ENCODE peak calls at places on chromosomes 4 and X, in ten cellular contexts. S is right cardiac atrium; M is lower lobe of right lung; T is PC-3; H is tibial nerve; K is heart right ventricle; A is upper lobe of right lung; N is neuronal stem cell; V is transverse colon; U is naive thymus-derived CD4-positive, alpha-beta T cell. C is an unnamed sample. For H3K9me3 and H3K4me1, the result is how much of the 10 kb centered on the place peaks cover.

GRCh38 chr4:140289486-140289885 is 84.0 kb upstream of the SCOC start:
- DNase-seq in S (no peak), M (no peak), T (no peak), H (no peak), K (no peak), A (no peak), N (no peak), V (no peak), U (no peak), C (no peak)

GRCh38 chrX:38654302-38654701 is 93.0 kb downstream of the TSPAN7 start:
- DNase-seq in S (no peak), M (no peak), T (peak), H (no peak), K (peak), A (no peak), N (no peak), V (no peak), U (no peak), C (no peak)

GRCh38 chr4:112938461-112939058 is 110.9 kb upstream of the ANK2 start:
- DNase-seq in S (no peak), M (no peak), T (peak), H (no peak), K (no peak), A (no peak), N (peak), V (no peak), U (no peak), C (no peak)

GRCh38 chrX:38575888-38576287 is 14.5 kb downstream of the TSPAN7 start:
- DNase-seq in S (no peak), M (no peak), T (no peak), H (no peak), K (no peak), A (no peak), N (no peak), V (no peak), U (no peak), C (no peak)

GRCh38 chr4:134862116-134862515 is 660.5 kb upstream of the PABPC4L start:
- DNase-seq in S (no peak), M (no peak), T (peak), H (no peak), K (no peak), A (no peak), N (no peak), V (no peak), U (no peak), C (no peak)

GRCh38 chrX:138298268-138298667 is 413.2 kb downstream of the FGF13 start:
- DNase-seq in S (no peak), M (no peak), T (no peak), H (no peak), K (no peak), A (no peak), N (no peak), V (no peak), U (no peak), C (no peak)

GRCh38 chrX:118552501-118552900 is 56.9 kb downstream of the DOCK11 start:
- DNase-seq in S (no peak), M (peak), T (peak), H (no peak), K (no peak), A (no peak), N (no peak), V (no peak), U (no peak), C (no peak)

GRCh38 chrX:12843061-12843667 is 23.7 kb upstream of the TLR7 start:
- DNase-seq in S (no peak), M (no peak), T (no peak), H (no peak), K (no peak), A (no peak), N (no peak), V (no peak), U (no peak), C (no peak)

GRCh38 chrX:71998836-71999509 is 88.3 kb downstream of the NHSL2 start:
- DNase-seq in S (no peak), M (no peak), T (peak), H (no peak), K (peak), A (no peak), N (no peak), V (no peak), U (peak), C (no peak)
- H3K9me3 ChIP-seq in S (under half), M (under half), T (under half), H (under half), K (under half), A (under half), N (under half), V (under half), U (under half), C (under half)

GRCh38 chr4:168534535-168534934 is 37.7 kb downstream of the PALLD start:
- DNase-seq in S (no peak), M (no peak), T (no peak), H (no peak), K (no peak), A (no peak), N (no peak), V (no peak), U (no peak), C (no peak)
- H3K4me3 ChIP-seq in S (no peak), M (no peak), T (no peak), H (no peak), K (no peak), A (no peak), N (no peak), V (no peak), U (no peak), C (no peak)

GRCh38 chr4:143397335-143397734 is 60.7 kb downstream of the GAB1 start:
- DNase-seq in S (no peak), M (no peak), T (peak), H (no peak), K (no peak), A (no peak), N (no peak), V (no peak), U (no peak), C (no peak)

GRCh38 chr4:143397887-143398286 is 61.2 kb downstream of the GAB1 start:
- DNase-seq in S (no peak), M (no peak), T (no peak), H (no peak), K (no peak), A (no peak), N (no peak), V (no peak), U (no peak), C (no peak)

GRCh38 chr4:143402776-143403550 is 66.3 kb downstream of the GAB1 start:
- DNase-seq in S (no peak), M (no peak), T (no peak), H (no peak), K (no peak), A (no peak), N (no peak), V (no peak), U (no peak), C (no peak)

GRCh38 chr4:143399113-143399949 is 62.7 kb downstream of the GAB1 start:
- DNase-seq in S (no peak), M (no peak), T (peak), H (no peak), K (no peak), A (no peak), N (peak), V (no peak), U (peak), C (no peak)

DNA sequence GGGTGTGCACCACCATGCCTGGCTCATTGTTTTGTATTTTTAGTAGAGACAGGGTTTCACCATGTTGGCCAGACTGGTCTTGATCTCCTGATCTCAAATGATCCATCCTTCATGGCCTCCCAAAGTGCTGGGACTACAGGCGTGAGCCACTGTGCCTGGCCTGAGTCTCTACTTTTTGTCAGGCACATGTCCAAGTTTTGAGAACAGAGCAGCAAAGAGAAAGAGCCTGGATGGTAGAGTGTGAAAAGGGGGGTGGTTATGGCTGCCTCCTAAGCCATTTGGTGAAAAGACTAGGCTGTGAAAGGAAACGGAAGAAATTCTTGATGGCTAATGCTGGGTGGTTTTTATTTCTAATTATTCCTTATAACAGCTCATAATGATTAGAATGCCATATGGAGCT is 63.4 kb downstream of the GAB1 start:
- DNase-seq in S (no peak), M (no peak), T (no peak), H (no peak), K (no peak), A (no peak), N (no peak), V (no peak), U (no peak), C (no peak)
- H3K4me1 ChIP-seq in S (under half), M (under half), T (under half), H (under half), K (half or more), A (under half), N (under half), V (half or more), U (under half), C (under half)

DNA sequence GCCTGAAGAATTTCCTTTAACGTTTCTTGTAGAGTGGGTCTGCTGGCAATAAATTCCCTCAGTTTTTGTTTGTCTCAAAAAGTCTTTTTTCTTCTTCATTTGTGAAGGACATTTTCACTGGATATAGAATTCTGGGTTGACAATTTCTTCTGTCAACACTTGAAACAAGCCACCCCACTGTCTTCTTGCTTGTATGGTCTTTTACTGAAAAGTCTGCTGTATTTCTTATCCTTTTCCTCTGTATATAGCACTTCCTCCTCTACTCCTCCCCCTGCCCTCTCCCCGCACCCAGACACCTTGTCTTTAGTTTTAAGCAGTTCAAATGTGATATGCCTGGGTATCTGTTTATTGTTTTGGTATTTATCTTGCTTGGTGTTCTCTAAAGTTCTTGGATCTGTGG is 23.3 kb downstream of the SLC9A7 start:
- DNase-seq in S (no peak), M (no peak), T (no peak), H (no peak), K (no peak), A (no peak), N (no peak), V (no peak), U (no peak), C (no peak)
- H3K9me3 ChIP-seq in S (under half), M (under half), T (under half), H (under half), K (under half), A (under half), N (under half), V (under half), U (under half), C (under half)

GRCh38 chrX:66633541-66633940 is 5.3 kb downstream of the EDA2R start:
- DNase-seq in S (no peak), M (no peak), T (no peak), H (no peak), K (no peak), A (no peak), N (no peak), V (no peak), U (no peak), C (no peak)

GRCh38 chrX:66632986-66633385 is 5.9 kb downstream of the EDA2R start:
- DNase-seq in S (no peak), M (no peak), T (no peak), H (no peak), K (no peak), A (no peak), N (no peak), V (no peak), U (no peak), C (no peak)

GRCh38 chrX:66634272-66634671 is 4.6 kb downstream of the EDA2R start:
- DNase-seq in S (no peak), M (no peak), T (no peak), H (no peak), K (no peak), A (no peak), N (no peak), V (no peak), U (no peak), C (no peak)

GRCh38 chrX:66635360-66635759 is 3.5 kb downstream of the EDA2R start:
- DNase-seq in S (no peak), M (no peak), T (no peak), H (no peak), K (no peak), A (no peak), N (no peak), V (no peak), U (no peak), C (no peak)

GRCh38 chrX:66632473-66632872 is 6.4 kb downstream of the EDA2R start:
- DNase-seq in S (no peak), M (no peak), T (no peak), H (no peak), K (no peak), A (no peak), N (no peak), V (no peak), U (no peak), C (no peak)
- H3K4me3 ChIP-seq in S (no peak), M (no peak), T (no peak), H (no peak), K (no peak), A (no peak), N (no peak), V (no peak), U (no peak), C (no peak)

GRCh38 chrX:153968255-153968654 is 3.4 kb downstream of the HCFC1 start:
- DNase-seq in S (peak), M (no peak), T (no peak), H (no peak), K (no peak), A (no peak), N (no peak), V (no peak), U (no peak), C (no peak)
- H3K4me1 ChIP-seq in S (under half), M (under half), T (under half), H (under half), K (under half), A (under half), N (under half), V (under half), U (under half), C (under half)

C was measured in effector memory CD4-positive, alpha-beta T cell.